ENCODE peak calls at places on chromosomes 7 and 10, in seven cellular contexts. One of them, this sample, is unnamed. For H3K4me1, the result is how much of the 10 kb centered on the place peaks cover.

GRCh38 chr7:132250480-132251326 is 325.6 kb downstream of the PLXNA4 start:
- DNase-seq in A549: no peak
- DNase-seq in tibial nerve: no peak
- DNase-seq in neural progenitor cell: peak
- DNase-seq in pancreas: no peak
- DNase-seq in CD8-positive, alpha-beta T cell: no peak
- DNase-seq in heart left ventricle: no peak
- DNase-seq in this sample: no peak

GRCh38 chr7:41924798-41925197 is 221.9 kb upstream of the INHBA start:
- DNase-seq in tibial nerve: no peak
- DNase-seq in A549: no peak
- DNase-seq in heart left ventricle: no peak
- DNase-seq in neural progenitor cell: no peak
- DNase-seq in CD8-positive, alpha-beta T cell: no peak
- DNase-seq in pancreas: no peak
- DNase-seq in this sample: no peak

GRCh38 chr10:84205049-84205852 is 10.9 kb downstream of the CDHR1 start:
- DNase-seq in pancreas: peak
- DNase-seq in A549: peak
- DNase-seq in neural progenitor cell: peak
- DNase-seq in CD8-positive, alpha-beta T cell: peak
- DNase-seq in heart left ventricle: no peak
- DNase-seq in tibial nerve: no peak
- DNase-seq in this sample: peak

GRCh38 chr7:111780527-111780926 is 218.2 kb upstream of the IMMP2L start:
- DNase-seq in neural progenitor cell: no peak
- DNase-seq in CD8-positive, alpha-beta T cell: no peak
- DNase-seq in pancreas: no peak
- DNase-seq in tibial nerve: no peak
- DNase-seq in A549: no peak
- DNase-seq in heart left ventricle: no peak
- DNase-seq in this sample: no peak

GRCh38 chr7:100563100-100563564 is 10.6 kb downstream of the SAP25 start:
- DNase-seq in pancreas: no peak
- DNase-seq in CD8-positive, alpha-beta T cell: no peak
- DNase-seq in A549: no peak
- DNase-seq in heart left ventricle: no peak
- DNase-seq in neural progenitor cell: no peak
- DNase-seq in tibial nerve: no peak
- DNase-seq in this sample: no peak

GRCh38 chr10:104339469-104340098 is 1.3 kb upstream of the ITPRIP start:
- DNase-seq in neural progenitor cell: no peak
- DNase-seq in heart left ventricle: peak
- DNase-seq in tibial nerve: no peak
- DNase-seq in A549: peak
- DNase-seq in pancreas: peak
- DNase-seq in CD8-positive, alpha-beta T cell: peak
- DNase-seq in this sample: no peak

GRCh38 chr7:37488163-37488759 is 39.6 kb upstream of the ELMO1 start:
- DNase-seq in A549: peak
- DNase-seq in neural progenitor cell: peak
- DNase-seq in pancreas: no peak
- DNase-seq in CD8-positive, alpha-beta T cell: no peak
- DNase-seq in heart left ventricle: no peak
- DNase-seq in tibial nerve: no peak
- DNase-seq in this sample: no peak

GRCh38 chr7:1672851-1673486 is 2.9 kb downstream of the ELFN1 start:
- DNase-seq in heart left ventricle: no peak
- DNase-seq in A549: no peak
- DNase-seq in CD8-positive, alpha-beta T cell: no peak
- DNase-seq in tibial nerve: peak
- DNase-seq in pancreas: no peak
- DNase-seq in neural progenitor cell: no peak
- DNase-seq in this sample: peak

GRCh38 chr10:75096749-75097148 is 14.7 kb upstream of the SAMD8 start:
- DNase-seq in pancreas: no peak
- DNase-seq in heart left ventricle: no peak
- DNase-seq in CD8-positive, alpha-beta T cell: no peak
- DNase-seq in A549: no peak
- DNase-seq in neural progenitor cell: no peak
- DNase-seq in tibial nerve: no peak
- DNase-seq in this sample: no peak

GRCh38 chr10:525565-526315 is 163.7 kb downstream of the DIP2C start:
- DNase-seq in heart left ventricle: no peak
- DNase-seq in neural progenitor cell: no peak
- DNase-seq in pancreas: no peak
- DNase-seq in tibial nerve: no peak
- DNase-seq in CD8-positive, alpha-beta T cell: no peak
- DNase-seq in A549: no peak
- DNase-seq in this sample: no peak

GRCh38 chr10:95728535-95728934 is 27.4 kb upstream of the ENTPD1 start:
- DNase-seq in pancreas: no peak
- DNase-seq in neural progenitor cell: no peak
- DNase-seq in CD8-positive, alpha-beta T cell: no peak
- DNase-seq in tibial nerve: no peak
- DNase-seq in heart left ventricle: no peak
- DNase-seq in A549: no peak
- DNase-seq in this sample: no peak

GRCh38 chr10:30583778-30584415 is 45.7 kb downstream of the LYZL2 start:
- DNase-seq in pancreas: peak
- DNase-seq in heart left ventricle: peak
- DNase-seq in A549: peak
- DNase-seq in CD8-positive, alpha-beta T cell: no peak
- DNase-seq in neural progenitor cell: no peak
- DNase-seq in tibial nerve: peak
- DNase-seq in this sample: peak

GRCh38 chr10:127928021-127928806 is 21.3 kb downstream of the PTPRE start:
- DNase-seq in CD8-positive, alpha-beta T cell: no peak
- DNase-seq in neural progenitor cell: no peak
- DNase-seq in tibial nerve: no peak
- DNase-seq in heart left ventricle: no peak
- DNase-seq in A549: no peak
- DNase-seq in pancreas: no peak
- DNase-seq in this sample: no peak

GRCh38 chr7:112665709-112666108 is 124.5 kb downstream of the TMEM168 start:
- DNase-seq in neural progenitor cell: peak
- DNase-seq in CD8-positive, alpha-beta T cell: no peak
- DNase-seq in A549: peak
- DNase-seq in heart left ventricle: no peak
- DNase-seq in pancreas: no peak
- DNase-seq in tibial nerve: no peak
- DNase-seq in this sample: no peak

GRCh38 chr10:110859947-110860376 is 11.8 kb upstream of the PDCD4 start:
- DNase-seq in CD8-positive, alpha-beta T cell: peak
- DNase-seq in heart left ventricle: no peak
- DNase-seq in pancreas: peak
- DNase-seq in neural progenitor cell: no peak
- DNase-seq in A549: no peak
- DNase-seq in tibial nerve: no peak
- DNase-seq in this sample: peak

GRCh38 chr10:114551310-114551972 is 106.6 kb downstream of the ABLIM1 start:
- DNase-seq in tibial nerve: peak
- DNase-seq in pancreas: peak
- DNase-seq in neural progenitor cell: no peak
- DNase-seq in A549: no peak
- DNase-seq in heart left ventricle: peak
- DNase-seq in CD8-positive, alpha-beta T cell: no peak
- DNase-seq in this sample: peak

GRCh38 chr10:22834471-22834870 is 93.4 kb upstream of the ARMC3 start:
- DNase-seq in CD8-positive, alpha-beta T cell: no peak
- DNase-seq in tibial nerve: no peak
- DNase-seq in neural progenitor cell: no peak
- DNase-seq in heart left ventricle: no peak
- DNase-seq in A549: no peak
- DNase-seq in pancreas: no peak
- DNase-seq in this sample: no peak

GRCh38 chr10:42970451-42971250 is 106.2 kb upstream of the RET start:
- DNase-seq in CD8-positive, alpha-beta T cell: no peak
- DNase-seq in tibial nerve: no peak
- DNase-seq in A549: no peak
- DNase-seq in heart left ventricle: peak
- DNase-seq in pancreas: peak
- DNase-seq in neural progenitor cell: no peak
- DNase-seq in this sample: no peak

GRCh38 chr10:121608669-121609190 is 10.5 kb upstream of the FGFR2 start:
- DNase-seq in A549: peak
- DNase-seq in pancreas: peak
- DNase-seq in tibial nerve: no peak
- DNase-seq in CD8-positive, alpha-beta T cell: peak
- DNase-seq in neural progenitor cell: peak
- DNase-seq in heart left ventricle: no peak
- DNase-seq in this sample: peak

GRCh38 chr10:99370993-99371392 is 41.8 kb downstream of the CNNM1 start:
- DNase-seq in pancreas: no peak
- DNase-seq in neural progenitor cell: peak
- DNase-seq in heart left ventricle: no peak
- DNase-seq in tibial nerve: no peak
- DNase-seq in A549: peak
- DNase-seq in CD8-positive, alpha-beta T cell: no peak
- DNase-seq in this sample: no peak

GRCh38 chr7:143882020-143882610 is 19.9 kb downstream of the TCAF1 start:
- DNase-seq in A549: no peak
- DNase-seq in heart left ventricle: peak
- DNase-seq in tibial nerve: no peak
- DNase-seq in CD8-positive, alpha-beta T cell: no peak
- DNase-seq in neural progenitor cell: peak
- DNase-seq in pancreas: no peak
- DNase-seq in this sample: peak
- H3K27ac ChIP-seq in A549: no peak
- H3K27ac ChIP-seq in heart left ventricle: peak
- H3K27ac ChIP-seq in tibial nerve: peak
- H3K27ac ChIP-seq in CD8-positive, alpha-beta T cell: no peak
- H3K27ac ChIP-seq in neural progenitor cell: peak
- H3K27ac ChIP-seq in pancreas: peak
- H3K27ac ChIP-seq in this sample: peak

GRCh38 chr10:49304137-49304536 is 5.2 kb downstream of the C10orf71 start:
- DNase-seq in A549: no peak
- DNase-seq in CD8-positive, alpha-beta T cell: no peak
- DNase-seq in pancreas: no peak
- DNase-seq in neural progenitor cell: no peak
- DNase-seq in heart left ventricle: no peak
- DNase-seq in tibial nerve: no peak
- DNase-seq in this sample: no peak
- H3K4me1 ChIP-seq in A549: under half
- H3K4me1 ChIP-seq in CD8-positive, alpha-beta T cell: under half
- H3K4me1 ChIP-seq in pancreas: under half
- H3K4me1 ChIP-seq in neural progenitor cell: under half
- H3K4me1 ChIP-seq in heart left ventricle: under half
- H3K4me1 ChIP-seq in tibial nerve: under half
- H3K4me1 ChIP-seq in this sample: under half

GRCh38 chr7:134316539-134317344 is at the start of gene SLC35B4:
- DNase-seq in CD8-positive, alpha-beta T cell: peak
- DNase-seq in tibial nerve: peak
- DNase-seq in A549: peak
- DNase-seq in heart left ventricle: peak
- DNase-seq in neural progenitor cell: peak
- DNase-seq in pancreas: peak
- DNase-seq in this sample: peak
- TF ChIP-seq CTCF in CD8-positive, alpha-beta T cell: peak
- TF ChIP-seq CTCF in tibial nerve: peak
- TF ChIP-seq CTCF in A549: no peak
- TF ChIP-seq CTCF in heart left ventricle: no peak
- TF ChIP-seq CTCF in neural progenitor cell: peak
- TF ChIP-seq CTCF in pancreas: peak
- TF ChIP-seq CTCF in this sample: no peak

DNA sequence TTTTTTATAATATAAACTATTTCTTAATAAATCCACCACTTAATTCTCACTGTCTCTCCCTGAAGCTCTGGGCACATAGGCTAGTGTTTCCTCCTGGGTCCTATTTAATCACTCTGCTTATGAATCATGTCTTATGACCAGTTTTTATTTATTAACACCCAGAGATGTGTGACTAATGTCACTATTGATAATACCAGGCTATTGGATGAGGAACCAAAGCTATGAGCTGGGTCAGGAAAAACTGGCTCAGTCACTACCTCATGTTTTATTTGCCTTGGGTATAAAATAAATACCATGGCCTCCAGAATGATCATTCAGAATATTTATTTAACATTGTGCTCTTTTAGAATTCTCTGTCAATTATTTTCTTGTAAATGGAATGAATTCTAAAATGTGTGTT is 5.2 kb downstream of the SEMA3E start:
- DNase-seq in tibial nerve: no peak
- DNase-seq in heart left ventricle: no peak
- DNase-seq in neural progenitor cell: no peak
- DNase-seq in pancreas: no peak
- DNase-seq in A549: peak
- DNase-seq in CD8-positive, alpha-beta T cell: no peak
- DNase-seq in this sample: no peak
- H3K27ac ChIP-seq in tibial nerve: no peak
- H3K27ac ChIP-seq in heart left ventricle: no peak
- H3K27ac ChIP-seq in neural progenitor cell: no peak
- H3K27ac ChIP-seq in pancreas: no peak
- H3K27ac ChIP-seq in A549: no peak
- H3K27ac ChIP-seq in CD8-positive, alpha-beta T cell: no peak
- H3K27ac ChIP-seq in this sample: no peak

DNA sequence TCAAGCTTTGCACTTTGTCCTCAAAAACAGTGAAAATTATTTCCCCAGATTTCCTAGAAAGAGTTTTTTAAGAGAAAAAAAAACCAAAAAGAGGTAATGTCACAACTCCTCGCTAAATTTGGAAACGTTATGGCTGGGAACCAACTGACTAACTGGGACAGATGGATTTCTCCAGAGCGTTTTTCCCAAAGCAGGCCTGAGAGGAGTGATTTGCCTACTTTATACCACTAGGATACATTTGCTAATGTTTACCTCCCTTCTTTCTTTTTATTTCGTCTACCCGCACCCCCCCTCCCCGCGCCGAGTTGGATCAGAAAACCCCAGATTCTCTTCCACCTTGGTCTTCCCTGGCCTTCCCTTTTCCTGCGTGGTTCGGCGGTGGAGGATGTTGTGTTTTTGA is 7.2 kb downstream of the CPA2 start:
- DNase-seq in tibial nerve: no peak
- DNase-seq in heart left ventricle: peak
- DNase-seq in neural progenitor cell: peak
- DNase-seq in A549: no peak
- DNase-seq in pancreas: no peak
- DNase-seq in CD8-positive, alpha-beta T cell: no peak
- DNase-seq in this sample: peak
- H3K4me1 ChIP-seq in tibial nerve: under half
- H3K4me1 ChIP-seq in heart left ventricle: under half
- H3K4me1 ChIP-seq in neural progenitor cell: under half
- H3K4me1 ChIP-seq in A549: under half
- H3K4me1 ChIP-seq in pancreas: under half
- H3K4me1 ChIP-seq in CD8-positive, alpha-beta T cell: under half
- H3K4me1 ChIP-seq in this sample: under half

This sample was measured in tibial artery.